ENCODE peak calls at places on chromosomes 16 and 17, in five cellular contexts. K, T, D, H and J are unnamed samples.

GRCh38 chr17:42248351-42249179 is 27.6 kb downstream of the STAT5B start:
- DNase-seq in H (no peak), D (no peak), K (peak; percentile 88), T (peak; percentile 81), J (no peak)

GRCh38 chr17:80146121-80147034 is 550 bp downstream of the EIF4A3 start:
- DNase-seq in K (peak; percentile 31), H (no peak), T (no peak), D (no peak), J (no peak)

GRCh38 chr16:76577003-76577402 is 299.8 kb downstream of the CNTNAP4 start:
- DNase-seq in K (no peak), H (no peak), T (no peak), D (no peak), J (no peak)

GRCh38 chr17:48871035-48871550 is 21.5 kb upstream of the ATP5MC1 start:
- DNase-seq in T (no peak), K (no peak), D (no peak), H (no peak), J (no peak)

GRCh38 chr16:27951752-27952151 is 111.8 kb downstream of the GSG1L start:
- DNase-seq in K (no peak), T (no peak), H (no peak), D (no peak), J (no peak)

GRCh38 chr17:78555741-78556401 is 21.3 kb downstream of the DNAH17 start:
- DNase-seq in T (no peak), H (no peak), D (no peak), K (no peak), J (no peak)

GRCh38 chr17:64638552-64639198 is 23.4 kb downstream of the SMURF2 start:
- DNase-seq in H (no peak), K (no peak), T (no peak), D (no peak), J (no peak)

GRCh38 chr17:46859996-46860395 is 8.6 kb downstream of the WNT9B start:
- DNase-seq in H (no peak), T (no peak), D (no peak), K (no peak), J (no peak)

GRCh38 chr16:86730086-86730485 is 151.7 kb downstream of the FOXL1 start:
- DNase-seq in D (no peak), K (no peak), T (peak; percentile 9), H (no peak), J (no peak)

GRCh38 chr16:77060614-77061013 is 130.4 kb upstream of the MON1B start:
- DNase-seq in K (no peak), H (no peak), D (no peak), T (no peak), J (no peak)

GRCh38 chr17:67717192-67717623 is 528 bp upstream of the NOL11 start:
- DNase-seq in D (peak; percentile 6), T (no peak), H (no peak), K (no peak), J (no peak)

GRCh38 chr17:75031972-75032895 is 14.5 kb downstream of the ATP5PD start:
- DNase-seq in D (peak; percentile 38), T (peak; percentile 86), H (no peak), K (peak; percentile 61), J (peak; percentile 52)

GRCh38 chr17:66730497-66730923 is 104.4 kb upstream of the CACNG5 start:
- DNase-seq in K (no peak), D (no peak), T (no peak), H (no peak), J (no peak)

GRCh38 chr16:77450790-77451487 is 16.1 kb upstream of the ADAMTS18 start:
- DNase-seq in T (no peak), H (no peak), K (no peak), D (no peak), J (no peak)

GRCh38 chr16:50360779-50361178 is 8.0 kb downstream of the BRD7 start:
- DNase-seq in T (no peak), H (no peak), K (no peak), D (no peak), J (no peak)

GRCh38 chr17:70104688-70105087 is 29.7 kb downstream of the KCNJ16 start:
- DNase-seq in T (no peak), H (no peak), K (no peak), D (no peak), J (no peak)

GRCh38 chr17:67212716-67213417 is 32.1 kb downstream of the HELZ start:
- DNase-seq in H (no peak), K (no peak), T (no peak), D (no peak), J (peak; percentile 36)

GRCh38 chr17:48723555-48724239 is 712 bp downstream of the PRAC2 start:
- DNase-seq in T (no peak), H (no peak), K (no peak), D (no peak), J (no peak)

GRCh38 chr17:75684924-75685323 is 17.8 kb downstream of the SAP30BP start:
- DNase-seq in T (no peak), K (no peak), D (no peak), H (no peak), J (no peak)

GRCh38 chr17:45248132-45248936 is 13.6 kb downstream of the SPATA32 start:
- DNase-seq in H (peak; percentile 30), K (peak; percentile 89), T (no peak), D (no peak), J (peak; percentile 14)

GRCh38 chr17:1577186-1577585 is 14.6 kb upstream of the PITPNA start:
- DNase-seq in H (no peak), D (no peak), T (peak; percentile 95), K (no peak), J (no peak)

GRCh38 chr16:79150128-79150527 is 450.4 kb downstream of the MAF start:
- DNase-seq in H (no peak), T (no peak), D (no peak), K (no peak), J (no peak)

GRCh38 chr17:78395186-78395585 is 16.7 kb downstream of the PGS1 start:
- DNase-seq in K (no peak), D (no peak), T (no peak), H (no peak), J (no peak)

GRCh38 chr16:51181495-51181795 is 30.4 kb upstream of the SALL1 start:
- DNase-seq in K (no peak), H (peak; percentile 94), D (no peak), T (no peak), J (no peak)

GRCh38 chr17:8436169-8436932 is 667 bp downstream of the NDEL1 start:
- DNase-seq in D (peak; percentile 19), H (peak; percentile 11), K (peak; percentile 72), T (peak; percentile 84), J (peak; percentile 64)

GRCh38 chr16:3999479-3999868 is 116.8 kb downstream of the ADCY9 start:
- DNase-seq in T (peak; percentile 77), D (no peak), H (peak; percentile 35), K (no peak), J (peak; percentile 85)

GRCh38 chr16:50789757-50790156 is 47.9 kb downstream of the CYLD start:
- DNase-seq in H (no peak), T (no peak), K (no peak), D (no peak), J (no peak)

GRCh38 chr17:17457680-17458079 is 19.1 kb upstream of the MED9 start:
- DNase-seq in T (no peak), K (no peak), H (no peak), D (no peak), J (no peak)

GRCh38 chr17:17466511-17466910 is 10.3 kb upstream of the MED9 start:
- DNase-seq in K (no peak), D (no peak), H (no peak), T (no peak), J (no peak)

GRCh38 chr17:17463821-17464220 is 13.0 kb upstream of the MED9 start:
- DNase-seq in K (no peak), H (no peak), D (no peak), T (no peak), J (no peak)

GRCh38 chr17:17460038-17460437 is 16.8 kb upstream of the MED9 start:
- DNase-seq in H (no peak), K (no peak), D (no peak), T (no peak), J (no peak)

DNA sequence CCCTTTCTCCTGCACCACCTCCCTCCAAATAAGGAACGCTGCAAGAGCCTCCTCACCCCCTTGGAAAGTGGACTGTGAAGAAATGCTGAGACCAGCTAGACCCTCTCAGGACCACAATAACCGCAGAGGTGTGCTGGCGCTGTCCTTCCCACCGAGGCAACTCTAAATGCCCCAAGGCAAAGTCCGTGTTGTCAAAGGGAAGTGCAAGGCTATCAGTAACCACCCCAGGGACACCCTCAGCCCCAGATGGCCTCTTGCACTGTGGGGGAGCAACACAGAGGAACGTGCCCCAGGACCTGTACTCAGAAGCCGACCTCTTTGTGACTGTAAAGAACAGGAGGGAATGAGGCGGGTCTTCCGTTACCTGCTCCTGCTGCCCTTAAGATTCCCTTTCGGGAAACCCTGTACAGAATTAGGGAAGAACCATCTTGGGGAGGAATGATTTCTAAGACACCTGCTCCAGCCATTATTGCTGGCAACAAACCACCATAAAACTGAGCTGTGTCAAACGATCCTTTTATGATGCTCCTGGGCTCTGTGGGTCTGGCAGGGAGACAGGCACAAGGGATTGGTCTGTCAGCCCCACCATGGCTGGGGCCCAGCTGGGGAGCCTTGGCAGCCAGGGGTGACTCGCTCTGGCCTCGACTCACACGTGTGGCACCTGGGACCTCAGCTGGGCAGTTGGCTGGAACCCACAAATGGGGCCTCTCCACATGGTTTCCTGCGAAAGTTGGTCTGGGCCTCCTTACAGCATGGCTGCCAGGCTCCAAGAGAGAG is 14.6 kb upstream of the MED9 start:
- DNase-seq in H (no peak), T (no peak), K (no peak), D (no peak), J (no peak)
- H3K4me3 ChIP-seq in H (no peak overlapping the region), T (no peak overlapping the region), K (no peak overlapping the region), D (no peak overlapping the region), J (no peak overlapping the region)

GRCh38 chr16:70650216-70650615 is 3.9 kb downstream of the IL34 start:
- DNase-seq in T (no peak), K (no peak), D (no peak), H (no peak), J (no peak)

GRCh38 chr16:70652322-70652721 is 6.0 kb downstream of the IL34 start:
- DNase-seq in H (no peak), T (no peak), D (no peak), K (no peak), J (no peak)

GRCh38 chr16:70649300-70649699 is 2.9 kb downstream of the IL34 start:
- DNase-seq in H (no peak), K (no peak), D (no peak), T (no peak), J (no peak)

GRCh38 chr16:70653406-70653805 is 7.0 kb downstream of the IL34 start:
- DNase-seq in K (no peak), H (no peak), D (no peak), T (no peak), J (no peak)

DNA sequence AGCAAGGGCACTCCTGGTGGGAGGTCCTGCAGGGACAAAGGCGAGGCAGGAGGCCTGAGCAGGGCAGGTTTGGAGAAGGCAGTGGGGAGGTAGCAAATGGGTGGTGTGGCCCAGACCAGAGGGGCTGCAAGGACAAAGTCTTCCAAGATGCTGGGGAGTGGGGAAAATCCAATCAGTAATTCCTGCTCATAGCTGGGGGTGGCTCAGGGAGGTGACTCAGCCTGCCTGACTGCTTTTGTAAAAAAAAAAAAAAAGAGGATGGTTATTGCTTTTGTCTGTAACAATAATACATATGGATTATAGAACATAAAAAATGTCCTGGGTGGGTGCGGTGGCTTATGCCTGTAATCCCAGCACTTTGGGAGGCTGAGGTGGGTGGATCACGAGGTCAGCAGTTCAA is 5.2 kb downstream of the IL34 start:
- DNase-seq in K (no peak), H (no peak), T (no peak), D (no peak), J (no peak)
- H3K4me1 ChIP-seq in K (peaks cover 5% of the 10 kb centered on the region), H (peaks cover 10% of the 10 kb centered on the region), T (peaks cover 10% of the 10 kb centered on the region), D (peaks cover 8% of the 10 kb centered on the region), J (no peaks in the 10 kb centered on the region)

GRCh38 chr17:82815354-82815753 is 24.5 kb downstream of the ZNF750 start:
- DNase-seq in T (no peak), H (no peak), K (no peak), D (no peak), J (no peak)
- H3K9me3 ChIP-seq in T (peaks cover 4% of the 10 kb centered on the region), H (peaks cover 26% of the 10 kb centered on the region), K (no peaks in the 10 kb centered on the region), D (peaks cover 13% of the 10 kb centered on the region), J (peaks cover 21% of the 10 kb centered on the region)

GRCh38 chr16:20681821-20682736 is 15.4 kb downstream of the ACSM1 start:
- DNase-seq in K (no peak), T (no peak), H (peak; percentile 67), D (no peak), J (peak; percentile 4)
- H3K4me3 ChIP-seq in K (no peak overlapping the region), T (no peak overlapping the region), H (no peak overlapping the region), D (no peak overlapping the region), J (no peak overlapping the region)